ENCODE peak calls at places on chromosomes 3 and 15, in eight cellular contexts. One of them, this sample, is unnamed.

GRCh38 chr3:119579366-119580147 is at the start of gene ADPRH:
- DNase-seq in GM13977: peak; percentile 81
- DNase-seq in fibroblast of pulmonary artery: peak; percentile 62
- DNase-seq in fibroblast of mammary gland: peak; percentile 54
- DNase-seq in heart right ventricle: peak; percentile 89
- DNase-seq in GM13976: peak; percentile 87
- DNase-seq in right lobe of liver: peak; percentile 89
- DNase-seq in brain microvascular endothelial cell: peak; percentile 53
- DNase-seq in this sample: peak; percentile 89

GRCh38 chr15:36468746-36469145 is 110.7 kb upstream of the CDIN1 start:
- DNase-seq in GM13977: no peak
- DNase-seq in fibroblast of pulmonary artery: peak; percentile 81
- DNase-seq in fibroblast of mammary gland: peak; percentile 63
- DNase-seq in heart right ventricle: no peak
- DNase-seq in GM13976: no peak
- DNase-seq in right lobe of liver: no peak
- DNase-seq in brain microvascular endothelial cell: peak; percentile 9
- DNase-seq in this sample: no peak

GRCh38 chr3:30473374-30474051 is 132.9 kb upstream of the TGFBR2 start:
- DNase-seq in GM13977: no peak
- DNase-seq in fibroblast of pulmonary artery: peak; percentile 64
- DNase-seq in fibroblast of mammary gland: peak; percentile 93
- DNase-seq in heart right ventricle: no peak
- DNase-seq in GM13976: no peak
- DNase-seq in right lobe of liver: no peak
- DNase-seq in brain microvascular endothelial cell: peak; percentile 40
- DNase-seq in this sample: no peak

GRCh38 chr3:156761713-156762575 is 64.2 kb upstream of the LEKR1 start:
- DNase-seq in GM13977: no peak
- DNase-seq in fibroblast of pulmonary artery: peak; percentile 40
- DNase-seq in fibroblast of mammary gland: peak; percentile 67
- DNase-seq in heart right ventricle: no peak
- DNase-seq in GM13976: no peak
- DNase-seq in right lobe of liver: no peak
- DNase-seq in brain microvascular endothelial cell: no peak
- DNase-seq in this sample: no peak

GRCh38 chr15:61997786-61998185 is 62.5 kb downstream of the VPS13C start:
- DNase-seq in GM13977: no peak
- DNase-seq in fibroblast of pulmonary artery: peak; percentile 87
- DNase-seq in fibroblast of mammary gland: peak; percentile 38
- DNase-seq in heart right ventricle: no peak
- DNase-seq in GM13976: no peak
- DNase-seq in right lobe of liver: no peak
- DNase-seq in brain microvascular endothelial cell: no peak
- DNase-seq in this sample: no peak

GRCh38 chr3:138132239-138132638 is at the start of gene A4GNT:
- DNase-seq in GM13977: no peak
- DNase-seq in fibroblast of pulmonary artery: no peak
- DNase-seq in fibroblast of mammary gland: no peak
- DNase-seq in heart right ventricle: no peak
- DNase-seq in GM13976: no peak
- DNase-seq in right lobe of liver: no peak
- DNase-seq in brain microvascular endothelial cell: no peak
- DNase-seq in this sample: no peak

GRCh38 chr3:101381809-101382208 is 61.4 kb upstream of the IMPG2 start:
- DNase-seq in GM13977: no peak
- DNase-seq in fibroblast of pulmonary artery: peak; percentile 58
- DNase-seq in fibroblast of mammary gland: peak; percentile 61
- DNase-seq in heart right ventricle: no peak
- DNase-seq in GM13976: peak; percentile 32
- DNase-seq in right lobe of liver: no peak
- DNase-seq in brain microvascular endothelial cell: peak; percentile 5
- DNase-seq in this sample: no peak

GRCh38 chr3:122947621-122948202 is 79.9 kb downstream of the SEMA5B start:
- DNase-seq in GM13977: no peak
- DNase-seq in fibroblast of pulmonary artery: peak; percentile 70
- DNase-seq in fibroblast of mammary gland: peak; percentile 41
- DNase-seq in heart right ventricle: no peak
- DNase-seq in GM13976: no peak
- DNase-seq in right lobe of liver: no peak
- DNase-seq in brain microvascular endothelial cell: peak; percentile 62
- DNase-seq in this sample: no peak

GRCh38 chr3:100662113-100662823 is 47.0 kb upstream of the TFG start:
- DNase-seq in GM13977: no peak
- DNase-seq in fibroblast of pulmonary artery: peak; percentile 78
- DNase-seq in fibroblast of mammary gland: peak; percentile 18
- DNase-seq in heart right ventricle: no peak
- DNase-seq in GM13976: no peak
- DNase-seq in right lobe of liver: no peak
- DNase-seq in brain microvascular endothelial cell: no peak
- DNase-seq in this sample: no peak

GRCh38 chr15:33021806-33022389 is 172.6 kb downstream of the FMN1 start:
- DNase-seq in GM13977: peak; percentile 62
- DNase-seq in fibroblast of pulmonary artery: peak; percentile 73
- DNase-seq in fibroblast of mammary gland: peak; percentile 78
- DNase-seq in heart right ventricle: no peak
- DNase-seq in GM13976: peak; percentile 59
- DNase-seq in right lobe of liver: no peak
- DNase-seq in brain microvascular endothelial cell: peak; percentile 57
- DNase-seq in this sample: no peak

DNA sequence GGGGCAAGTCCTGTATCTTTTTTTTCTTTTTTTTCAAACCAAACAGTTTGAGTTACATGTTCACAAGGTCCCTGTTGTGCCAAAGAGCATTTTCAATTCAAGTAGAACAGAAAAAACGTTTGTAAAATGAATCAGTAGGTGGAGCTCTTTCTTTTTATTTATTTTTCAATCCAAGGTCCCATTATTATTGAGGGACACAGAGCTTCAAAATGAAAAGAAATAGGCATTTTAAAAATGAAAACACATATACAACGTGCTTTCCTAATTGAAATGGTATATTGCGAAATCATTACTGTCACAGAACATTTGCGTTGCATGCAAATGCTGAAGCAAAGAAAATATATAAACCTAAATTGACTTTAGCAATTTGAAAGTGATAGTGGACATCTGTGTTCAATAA is 711.0 kb downstream of the MECOM start:
- DNase-seq in GM13977: no peak
- DNase-seq in fibroblast of pulmonary artery: peak; percentile 72
- DNase-seq in fibroblast of mammary gland: peak; percentile 51
- DNase-seq in heart right ventricle: no peak
- DNase-seq in GM13976: no peak
- DNase-seq in right lobe of liver: no peak
- DNase-seq in brain microvascular endothelial cell: no peak
- DNase-seq in this sample: no peak
- TF ChIP-seq CTCF in GM13977: no peak
- TF ChIP-seq CTCF in fibroblast of pulmonary artery: peak; percentile 37
- TF ChIP-seq CTCF in fibroblast of mammary gland: peak; percentile 4
- TF ChIP-seq CTCF in heart right ventricle: peak; percentile 45
- TF ChIP-seq CTCF in GM13976: no peak
- TF ChIP-seq CTCF in right lobe of liver: no peak
- TF ChIP-seq CTCF in brain microvascular endothelial cell: no peak
- TF ChIP-seq CTCF in this sample: peak; percentile 28

DNA sequence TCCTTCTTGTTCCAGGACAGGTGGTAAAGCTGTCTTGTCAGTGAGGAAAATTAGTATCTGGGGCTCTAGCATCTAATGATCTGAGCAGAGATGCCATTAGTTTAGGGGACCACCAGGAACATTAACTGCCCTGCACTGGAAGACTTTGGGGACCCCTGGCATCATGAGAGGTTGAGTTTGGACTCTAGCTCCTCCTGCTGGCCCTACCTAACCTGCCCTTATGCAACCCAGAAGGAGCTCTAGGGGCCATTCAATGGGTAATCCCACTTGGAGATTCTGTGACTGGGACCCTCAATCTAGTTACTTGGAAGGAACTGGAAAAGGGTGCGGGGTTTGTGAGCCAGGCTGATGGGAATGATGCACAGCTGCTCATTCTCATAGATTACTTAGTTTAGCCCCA is 451.0 kb downstream of the EPHB1 start:
- DNase-seq in GM13977: no peak
- DNase-seq in fibroblast of pulmonary artery: no peak
- DNase-seq in fibroblast of mammary gland: no peak
- DNase-seq in heart right ventricle: no peak
- DNase-seq in GM13976: no peak
- DNase-seq in right lobe of liver: no peak
- DNase-seq in brain microvascular endothelial cell: no peak
- DNase-seq in this sample: no peak
- TF ChIP-seq CTCF in GM13977: peak; percentile 33
- TF ChIP-seq CTCF in fibroblast of pulmonary artery: no peak
- TF ChIP-seq CTCF in fibroblast of mammary gland: no peak
- TF ChIP-seq CTCF in heart right ventricle: peak; percentile 22
- TF ChIP-seq CTCF in GM13976: no peak
- TF ChIP-seq CTCF in right lobe of liver: no peak
- TF ChIP-seq CTCF in brain microvascular endothelial cell: no peak
- TF ChIP-seq CTCF in this sample: no peak

GRCh38 chr3:17741621-17742091 is 775 bp downstream of the TBC1D5 start:
- DNase-seq in GM13977: no peak
- DNase-seq in fibroblast of pulmonary artery: no peak
- DNase-seq in fibroblast of mammary gland: peak; percentile 72
- DNase-seq in heart right ventricle: no peak
- DNase-seq in GM13976: no peak
- DNase-seq in right lobe of liver: no peak
- DNase-seq in brain microvascular endothelial cell: no peak
- DNase-seq in this sample: peak; percentile 82

GRCh38 chr3:17740703-17741102 is 1.7 kb downstream of the TBC1D5 start:
- DNase-seq in GM13977: no peak
- DNase-seq in fibroblast of pulmonary artery: peak; percentile 50
- DNase-seq in fibroblast of mammary gland: peak; percentile 59
- DNase-seq in heart right ventricle: no peak
- DNase-seq in GM13976: no peak
- DNase-seq in right lobe of liver: no peak
- DNase-seq in brain microvascular endothelial cell: peak; percentile 13
- DNase-seq in this sample: no peak

GRCh38 chr3:17743660-17743995 is 1.2 kb upstream of the TBC1D5 start:
- DNase-seq in GM13977: no peak
- DNase-seq in fibroblast of pulmonary artery: no peak
- DNase-seq in fibroblast of mammary gland: no peak
- DNase-seq in heart right ventricle: no peak
- DNase-seq in GM13976: no peak
- DNase-seq in right lobe of liver: no peak
- DNase-seq in brain microvascular endothelial cell: no peak
- DNase-seq in this sample: no peak

GRCh38 chr3:17742837-17743659 is 617 bp upstream of the TBC1D5 start:
- DNase-seq in GM13977: no peak
- DNase-seq in fibroblast of pulmonary artery: no peak
- DNase-seq in fibroblast of mammary gland: peak; percentile 97
- DNase-seq in heart right ventricle: no peak
- DNase-seq in GM13976: no peak
- DNase-seq in right lobe of liver: no peak
- DNase-seq in brain microvascular endothelial cell: peak; percentile 96
- DNase-seq in this sample: no peak

DNA sequence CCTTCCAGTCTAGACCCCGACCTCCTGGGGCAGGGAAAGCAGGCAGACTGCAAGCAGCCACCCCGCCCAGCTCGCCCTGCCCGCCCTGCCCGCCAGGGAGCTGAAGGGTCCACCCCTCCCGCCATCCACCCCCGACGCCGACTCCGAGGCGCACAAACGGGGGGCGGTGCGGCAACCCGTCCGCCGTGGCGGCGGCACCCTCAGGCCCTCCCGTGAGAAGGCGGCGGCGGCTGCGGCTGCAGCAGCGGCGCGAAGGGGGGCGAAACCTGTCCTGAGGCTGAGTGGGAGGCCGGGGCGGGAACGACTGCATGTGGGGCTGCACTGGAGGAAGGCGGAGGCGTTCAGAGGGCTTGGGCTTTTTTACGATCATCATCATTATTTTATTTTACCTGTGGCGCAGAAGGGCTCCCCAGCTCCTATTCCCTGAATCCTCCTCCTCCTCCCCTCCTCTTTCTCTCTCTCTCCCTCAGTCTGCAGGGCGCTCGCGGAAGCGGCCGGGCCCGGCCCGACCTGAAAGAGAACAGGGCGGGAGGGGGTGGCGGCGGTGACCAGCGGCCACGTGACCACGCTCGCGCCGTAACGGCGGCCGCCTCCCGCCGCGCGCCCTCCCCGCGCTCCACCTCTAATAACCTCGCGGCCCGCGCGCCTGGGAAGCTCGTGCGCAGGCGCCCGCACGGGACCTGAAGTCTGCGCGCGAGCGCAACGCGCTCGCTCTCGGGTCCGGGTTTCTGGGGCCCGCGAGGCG is at the start of gene TBC1D5:
- DNase-seq in GM13977: peak; percentile 93
- DNase-seq in fibroblast of pulmonary artery: peak; percentile 98
- DNase-seq in fibroblast of mammary gland: no peak
- DNase-seq in heart right ventricle: peak; percentile 97
- DNase-seq in GM13976: peak; percentile 95
- DNase-seq in right lobe of liver: peak; percentile 98
- DNase-seq in brain microvascular endothelial cell: peak; percentile 45
- DNase-seq in this sample: peak; percentile 98
- TF ChIP-seq CTCF in GM13977: no peak
- TF ChIP-seq CTCF in fibroblast of pulmonary artery: no peak
- TF ChIP-seq CTCF in fibroblast of mammary gland: no peak
- TF ChIP-seq CTCF in heart right ventricle: peak; percentile 13
- TF ChIP-seq CTCF in GM13976: no peak
- TF ChIP-seq CTCF in right lobe of liver: no peak
- TF ChIP-seq CTCF in brain microvascular endothelial cell: no peak
- TF ChIP-seq CTCF in this sample: no peak

GRCh38 chr15:80475572-80475971 is 71.4 kb downstream of the ARNT2 start:
- DNase-seq in GM13977: no peak
- DNase-seq in fibroblast of pulmonary artery: no peak
- DNase-seq in fibroblast of mammary gland: no peak
- DNase-seq in heart right ventricle: no peak
- DNase-seq in GM13976: no peak
- DNase-seq in right lobe of liver: no peak
- DNase-seq in brain microvascular endothelial cell: no peak
- DNase-seq in this sample: no peak
- TF ChIP-seq CTCF in GM13977: no peak
- TF ChIP-seq CTCF in fibroblast of pulmonary artery: peak; percentile 22
- TF ChIP-seq CTCF in fibroblast of mammary gland: peak; percentile 40
- TF ChIP-seq CTCF in heart right ventricle: no peak
- TF ChIP-seq CTCF in GM13976: no peak
- TF ChIP-seq CTCF in right lobe of liver: no peak
- TF ChIP-seq CTCF in brain microvascular endothelial cell: peak; percentile 22
- TF ChIP-seq CTCF in this sample: peak; percentile 14

DNA sequence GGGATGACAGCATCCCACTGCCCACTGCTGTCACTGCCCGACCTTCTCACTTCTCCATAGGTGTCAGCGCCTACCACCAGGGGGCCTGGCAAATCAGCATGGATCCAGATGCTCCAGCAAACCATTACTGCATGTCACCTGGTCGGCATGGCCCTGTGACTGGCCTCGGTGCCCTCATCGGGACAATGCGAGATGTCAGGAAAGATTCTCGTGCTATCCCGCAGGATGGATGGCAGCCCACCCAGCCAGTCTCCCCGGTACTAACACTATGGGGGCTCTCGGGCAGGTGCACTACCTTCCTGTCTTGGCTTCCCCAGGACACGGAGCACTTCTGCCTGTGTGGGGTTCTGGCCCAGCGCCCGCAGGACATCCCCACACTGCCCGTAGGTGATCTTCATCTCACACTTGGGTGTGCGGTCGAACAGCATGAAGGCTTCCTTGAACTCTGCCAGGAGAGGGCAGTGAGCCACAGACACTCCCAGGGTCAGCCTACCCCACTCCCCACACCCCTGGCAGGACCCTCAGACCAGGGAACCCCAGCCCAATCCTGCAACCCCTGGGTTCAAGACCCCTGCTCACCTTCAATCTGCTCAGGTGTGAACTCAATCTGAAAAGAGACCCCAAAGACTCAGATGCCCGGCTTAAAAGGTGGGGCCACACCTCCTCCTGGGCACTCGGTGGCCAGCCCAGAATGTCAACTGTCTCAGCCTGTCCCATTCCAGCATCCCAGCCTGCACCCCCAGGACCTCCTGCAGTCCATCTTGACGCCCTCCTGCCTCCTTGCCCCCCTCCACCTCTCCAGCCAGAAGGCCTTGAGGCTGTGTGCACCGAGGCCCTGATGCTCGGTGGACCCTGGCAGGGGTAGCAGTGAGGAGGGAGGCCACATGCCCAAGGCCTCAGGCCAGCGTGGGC is 2.6 kb downstream of the MYL3 start:
- DNase-seq in GM13977: no peak
- DNase-seq in fibroblast of pulmonary artery: no peak
- DNase-seq in fibroblast of mammary gland: no peak
- DNase-seq in heart right ventricle: peak; percentile 50
- DNase-seq in GM13976: no peak
- DNase-seq in right lobe of liver: peak; percentile 39
- DNase-seq in brain microvascular endothelial cell: no peak
- DNase-seq in this sample: no peak
- TF ChIP-seq CTCF in GM13977: peak; percentile 47
- TF ChIP-seq CTCF in fibroblast of pulmonary artery: peak; percentile 52
- TF ChIP-seq CTCF in fibroblast of mammary gland: peak; percentile 39
- TF ChIP-seq CTCF in heart right ventricle: peak; percentile 50
- TF ChIP-seq CTCF in GM13976: peak; percentile 10
- TF ChIP-seq CTCF in right lobe of liver: peak; percentile 13
- TF ChIP-seq CTCF in brain microvascular endothelial cell: peak; percentile 75
- TF ChIP-seq CTCF in this sample: peak; percentile 8